ENCODE peak calls at places on chromosomes 3 and 15, in nine cellular contexts. C, V, B, A, N, O, W, E and Y are unnamed samples.

GRCh38 chr3:39637807-39638206 is 170.3 kb downstream of the MOBP start:
- DNase-seq in C (no peak), V (peak), B (peak), A (no peak), N (no peak), O (peak), W (no peak), E (no peak), Y (no peak)

GRCh38 chr3:188153498-188153948 is 434 bp upstream of the LPP start:
- DNase-seq in C (peak), V (peak), B (peak), A (peak), N (peak), O (peak), W (peak), E (peak), Y (peak)

GRCh38 chr3:45473841-45474240 is 85.5 kb downstream of the LARS2 start:
- DNase-seq in C (no peak), V (peak), B (peak), A (no peak), N (no peak), O (no peak), W (no peak), E (no peak), Y (no peak)

GRCh38 chr15:48681274-48681840 is 35.8 kb upstream of the FBN1 start:
- DNase-seq in C (no peak), V (peak), B (peak), A (no peak), N (no peak), O (no peak), W (no peak), E (no peak), Y (no peak)

GRCh38 chr3:84717894-84718293 is 240.9 kb upstream of the CADM2 start:
- DNase-seq in C (no peak), V (no peak), B (no peak), A (no peak), N (no peak), O (no peak), W (no peak), E (no peak), Y (peak)

GRCh38 chr3:124168271-124168670 is 176.3 kb upstream of the ROPN1 start:
- DNase-seq in C (no peak), V (peak), B (no peak), A (no peak), N (no peak), O (no peak), W (no peak), E (no peak), Y (no peak)

GRCh38 chr15:82122754-82123400 is 77.1 kb upstream of the MEX3B start:
- DNase-seq in C (no peak), V (peak), B (peak), A (no peak), N (no peak), O (no peak), W (peak), E (peak), Y (no peak)

GRCh38 chr3:55989351-55989750 is 478.9 kb downstream of the ERC2 start:
- DNase-seq in C (no peak), V (no peak), B (no peak), A (no peak), N (no peak), O (no peak), W (no peak), E (no peak), Y (no peak)

GRCh38 chr3:54822206-54822605 is 105.7 kb downstream of the LRTM1 start:
- DNase-seq in C (no peak), V (peak), B (peak), A (no peak), N (peak), O (no peak), W (no peak), E (no peak), Y (peak)

GRCh38 chr15:71333839-71334238 is 218.6 kb downstream of the THSD4 start:
- DNase-seq in C (no peak), V (peak), B (peak), A (no peak), N (no peak), O (no peak), W (no peak), E (peak), Y (no peak)

GRCh38 chr3:66609660-66610547 is 109.1 kb upstream of the LRIG1 start:
- DNase-seq in C (no peak), V (peak), B (peak), A (no peak), N (no peak), O (peak), W (no peak), E (peak), Y (no peak)

GRCh38 chr3:57864853-57865252 is 108.7 kb downstream of the SLMAP start:
- DNase-seq in C (no peak), V (peak), B (peak), A (no peak), N (no peak), O (peak), W (no peak), E (no peak), Y (no peak)

GRCh38 chr3:187593347-187593850 is 76.8 kb downstream of the SST start:
- DNase-seq in C (no peak), V (no peak), B (no peak), A (no peak), N (no peak), O (no peak), W (no peak), E (no peak), Y (no peak)

GRCh38 chr15:93044301-93045190 is 44.5 kb downstream of the RGMA start:
- DNase-seq in C (peak), V (no peak), B (no peak), A (no peak), N (no peak), O (no peak), W (no peak), E (no peak), Y (no peak)

GRCh38 chr15:70156781-70157261 is 59.1 kb upstream of the TLE3 start:
- DNase-seq in C (no peak), V (peak), B (peak), A (peak), N (no peak), O (no peak), W (peak), E (no peak), Y (peak)

GRCh38 chr3:46466273-46466672 is 1.6 kb upstream of the LTF start:
- DNase-seq in C (no peak), V (no peak), B (peak), A (peak), N (no peak), O (no peak), W (peak), E (no peak), Y (no peak)

GRCh38 chr3:101548527-101549105 is 13.1 kb upstream of the TRMT10C start:
- DNase-seq in C (no peak), V (no peak), B (no peak), A (no peak), N (no peak), O (no peak), W (no peak), E (no peak), Y (no peak)

GRCh38 chr15:77179541-77179998 is 108.7 kb upstream of the TSPAN3 start:
- DNase-seq in C (no peak), V (peak), B (peak), A (no peak), N (no peak), O (no peak), W (no peak), E (no peak), Y (no peak)

GRCh38 chr15:60854858-60855568 is 374.1 kb downstream of the RORA start:
- DNase-seq in C (no peak), V (no peak), B (no peak), A (no peak), N (no peak), O (no peak), W (no peak), E (no peak), Y (no peak)

GRCh38 chr3:66372681-66373350 is 128.0 kb downstream of the LRIG1 start:
- DNase-seq in C (no peak), V (no peak), B (no peak), A (peak), N (peak), O (peak), W (no peak), E (no peak), Y (peak)

GRCh38 chr3:140323561-140323960 is 354.3 kb upstream of the TRIM42 start:
- DNase-seq in C (no peak), V (peak), B (no peak), A (no peak), N (no peak), O (no peak), W (no peak), E (no peak), Y (no peak)

GRCh38 chr15:62068071-62068786 is 1.5 kb downstream of the C2CD4A start:
- DNase-seq in C (peak), V (peak), B (peak), A (peak), N (peak), O (peak), W (peak), E (no peak), Y (no peak)

GRCh38 chr3:99396651-99397050 is 241.7 kb upstream of the COL8A1 start:
- DNase-seq in C (no peak), V (peak), B (no peak), A (no peak), N (no peak), O (no peak), W (no peak), E (no peak), Y (no peak)

GRCh38 chr15:82936966-82937647 is 15.4 kb downstream of the HOMER2 start:
- DNase-seq in C (no peak), V (peak), B (no peak), A (no peak), N (no peak), O (no peak), W (no peak), E (peak), Y (no peak)

GRCh38 chr15:55897560-55898336 is 95.7 kb downstream of the NEDD4 start:
- DNase-seq in C (no peak), V (peak), B (peak), A (peak), N (peak), O (peak), W (peak), E (no peak), Y (peak)

GRCh38 chr3:156010829-156011228 is 109.5 kb upstream of the KCNAB1 start:
- DNase-seq in C (no peak), V (peak), B (peak), A (no peak), N (no peak), O (peak), W (no peak), E (no peak), Y (peak)